ENCODE peak calls at places on chromosomes 13 and 19, in four cellular contexts. G, I, B and N are unnamed samples.

GRCh38 chr19:33604651-33605050 is 17.1 kb upstream of the CHST8 start:
- DNase-seq in G (no peak), I (no peak), B (no peak), N (no peak)

GRCh38 chr13:51765142-51765515 is 38.8 kb downstream of the DHRS12 start:
- DNase-seq in I (no peak), B (no peak), G (no peak), N (no peak)

GRCh38 chr13:40539954-40540706 is 126.3 kb downstream of the FOXO1 start:
- DNase-seq in G (no peak), I (no peak), B (peak), N (no peak)

GRCh38 chr19:46469541-46470185 is 1.7 kb downstream of the PNMA8A start:
- DNase-seq in G (no peak), I (no peak), B (no peak), N (no peak)

GRCh38 chr19:48102870-48103751 is 7.5 kb downstream of the PLA2G4C start:
- DNase-seq in B (peak), G (no peak), I (peak), N (peak)

GRCh38 chr19:46256855-46257254 is 27.3 kb downstream of the IGFL1 start:
- DNase-seq in I (no peak), B (no peak), G (no peak), N (no peak)

GRCh38 chr13:114231886-114232285 is 2.8 kb upstream of the CDC16 start:
- DNase-seq in G (no peak), I (no peak), B (no peak), N (no peak)

GRCh38 chr19:35693835-35694599 is 10.3 kb upstream of the ZBTB32 start:
- DNase-seq in B (peak), I (peak), G (peak), N (peak)

GRCh38 chr13:70505809-70506208 is 397.6 kb upstream of the KLHL1 start:
- DNase-seq in B (no peak), G (no peak), I (no peak), N (no peak)

GRCh38 chr13:81639984-81640582 is 1299.2 kb upstream of the SPRY2 start:
- DNase-seq in I (peak), G (no peak), B (peak), N (peak)

GRCh38 chr19:18441804-18442788 is 4.2 kb upstream of the ISYNA1 start:
- DNase-seq in B (peak), I (no peak), G (no peak), N (no peak)

GRCh38 chr13:19864339-19865309 is 1.2 kb upstream of the ZMYM5 start:
- DNase-seq in G (no peak), B (no peak), I (peak), N (peak)

GRCh38 chr19:29904017-29904416 is 38.0 kb upstream of the URI1 start:
- DNase-seq in I (no peak), G (no peak), B (no peak), N (no peak)

GRCh38 chr13:85974604-85975366 is 175.6 kb upstream of the SLITRK6 start:
- DNase-seq in B (no peak), I (no peak), G (no peak), N (no peak)

GRCh38 chr19:34145741-34146202 is 26.5 kb upstream of the LSM14A start:
- DNase-seq in I (peak), G (no peak), B (peak), N (peak)

GRCh38 chr13:98563071-98563470 is 13.8 kb downstream of the STK24 start:
- DNase-seq in B (no peak), I (no peak), G (no peak), N (no peak)

GRCh38 chr19:6264077-6264445 is 15.7 kb downstream of the MLLT1 start:
- DNase-seq in B (no peak), I (no peak), G (no peak), N (no peak)

GRCh38 chr19:34277244-34277643 is 22.9 kb downstream of the GARRE1 start:
- DNase-seq in I (no peak), B (no peak), G (no peak), N (no peak)

GRCh38 chr19:7618771-7619510 is 10.4 kb downstream of the XAB2 start:
- DNase-seq in B (no peak), G (no peak), I (no peak), N (peak)

GRCh38 chr13:85724554-85725432 is 74.4 kb downstream of the SLITRK6 start:
- DNase-seq in B (no peak), I (no peak), G (no peak), N (no peak)

GRCh38 chr19:47377801-47378200 is 28.7 kb downstream of the DHX34 start:
- DNase-seq in B (no peak), I (no peak), G (no peak), N (no peak)

GRCh38 chr13:72025836-72026235 is 158.8 kb upstream of the DACH1 start:
- DNase-seq in B (no peak), I (no peak), G (no peak), N (no peak)

GRCh38 chr13:46640843-46641242 is 87.9 kb downstream of the LRCH1 start:
- DNase-seq in I (no peak), G (no peak), B (no peak), N (no peak)

GRCh38 chr13:44305216-44305615 is 68.4 kb upstream of the SERP2 start:
- DNase-seq in G (no peak), I (no peak), B (no peak), N (no peak)

GRCh38 chr19:53962887-53963435 is at the start of gene CACNG8:
- DNase-seq in B (no peak), I (no peak), G (no peak), N (peak)

GRCh38 chr19:53971608-53972007 is 8.9 kb downstream of the CACNG8 start:
- DNase-seq in B (no peak), G (no peak), I (no peak), N (no peak)

GRCh38 chr19:53969366-53969765 is 6.6 kb downstream of the CACNG8 start:
- DNase-seq in B (no peak), G (no peak), I (no peak), N (no peak)

GRCh38 chr19:53965091-53965490 is 2.4 kb downstream of the CACNG8 start:
- DNase-seq in B (no peak), I (no peak), G (no peak), N (no peak)

GRCh38 chr19:53966931-53967330 is 4.2 kb downstream of the CACNG8 start:
- DNase-seq in B (no peak), G (no peak), I (no peak), N (no peak)
- TF ChIP-seq RAD21 in B (no peak), G (no peak), I (no peak), N (no peak)

DNA sequence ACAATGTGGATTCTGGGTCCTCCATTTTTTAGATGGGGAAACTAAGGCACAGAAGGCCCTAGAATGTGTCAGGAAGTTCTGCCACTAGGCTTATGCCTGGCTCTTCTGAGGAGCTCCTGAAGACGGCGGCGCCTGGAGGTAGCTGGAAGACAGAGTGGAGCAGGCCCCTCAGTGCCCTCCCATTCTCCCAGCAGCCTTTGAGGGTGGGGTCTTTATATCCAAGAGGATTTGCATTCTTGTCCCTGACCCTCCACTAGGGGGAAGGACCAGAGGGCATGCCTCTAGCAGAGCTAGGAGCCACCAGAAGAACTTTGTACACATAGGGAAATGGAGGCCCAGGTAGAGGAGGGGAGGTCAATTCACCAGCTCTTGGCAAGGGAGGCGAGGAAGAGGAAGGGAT is 9.4 kb downstream of the CELF5 start:
- DNase-seq in I (no peak), B (no peak), G (no peak), N (no peak)
- TF ChIP-seq CHD2 in I (no peak), B (no peak), G (no peak), N (no peak)

DNA sequence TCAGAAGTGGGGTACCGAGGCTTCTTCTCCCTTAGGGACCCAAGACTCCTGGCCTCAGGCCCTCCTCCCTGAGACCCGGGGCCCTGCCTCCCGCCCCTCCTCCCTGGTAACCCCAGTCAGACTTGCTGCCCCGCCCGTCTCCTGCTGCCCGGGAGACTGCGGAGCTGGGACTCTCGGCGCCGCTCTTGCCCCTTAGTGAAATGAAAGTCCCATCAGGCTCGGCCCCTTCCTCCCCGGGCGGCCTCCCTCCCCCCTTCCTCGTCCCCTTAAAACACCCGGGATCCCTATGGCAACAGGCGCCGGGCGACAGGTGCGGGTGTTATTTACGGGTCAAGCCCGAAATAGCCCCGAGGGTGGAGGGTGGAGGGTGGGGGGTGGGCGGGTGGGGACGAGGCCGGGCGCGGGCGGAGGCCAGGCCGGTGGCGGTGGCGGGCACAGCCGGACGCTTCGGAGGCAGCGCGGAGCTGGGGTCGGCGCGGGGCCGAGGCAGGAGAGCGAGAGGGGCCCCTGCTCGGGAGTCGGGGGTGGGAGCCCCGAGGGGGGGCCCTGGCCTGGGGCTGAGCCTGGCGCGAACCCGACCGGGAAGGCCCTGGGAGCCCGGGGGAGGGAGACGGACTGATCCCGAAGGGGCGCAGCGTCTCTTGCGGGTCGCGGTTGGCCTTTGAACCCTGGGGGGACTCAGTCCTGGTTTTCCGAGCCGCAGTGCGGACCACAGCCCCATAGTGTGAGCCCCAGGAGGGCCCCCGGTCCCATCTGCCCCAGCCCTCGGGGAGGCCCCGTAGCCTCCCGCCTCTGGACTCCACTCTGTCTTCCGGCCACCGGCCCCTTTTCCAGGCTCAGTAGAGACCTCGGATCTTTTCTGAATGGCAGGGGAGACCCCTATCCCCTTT is at the start of gene CACNG6:
- DNase-seq in B (no peak), G (no peak), I (peak), N (peak)
- TF ChIP-seq TCF12 in B (no peak), G (no peak), I (no peak), N (no peak)

GRCh38 chr19:1432507-1432887 is 5.7 kb upstream of the RPS15 start:
- DNase-seq in G (no peak), I (no peak), B (no peak), N (no peak)
- TF ChIP-seq RAD21 in G (no peak), I (no peak), B (no peak), N (no peak)

GRCh38 chr13:112241288-112241687 is 134.9 kb upstream of the SPACA7 start:
- DNase-seq in G (no peak), I (no peak), B (no peak), N (no peak)
- TF ChIP-seq CHD2 in G (no peak), I (no peak), B (no peak), N (no peak)

DNA sequence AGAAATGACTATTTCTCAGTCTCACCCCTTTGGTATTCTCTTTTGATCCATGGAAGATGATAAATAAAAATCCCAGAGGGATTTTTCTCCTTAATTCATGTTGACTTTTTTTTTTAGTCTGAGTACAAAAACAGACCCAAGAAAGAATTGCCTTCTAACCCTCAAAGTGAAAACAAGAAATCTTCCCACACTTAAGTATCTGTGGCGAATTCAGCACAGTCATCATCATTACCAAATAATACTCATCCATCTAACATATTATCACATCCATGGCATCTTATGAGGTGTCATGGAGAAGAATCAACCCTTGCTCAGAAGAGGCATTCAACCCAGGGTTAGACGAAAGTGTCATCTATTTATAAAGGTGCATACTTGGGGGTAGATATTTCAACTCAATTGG is 102.0 kb downstream of the FLT1 start:
- DNase-seq in G (no peak), B (no peak), I (no peak), N (no peak)
- TF ChIP-seq TCF12 in G (no peak), B (no peak), I (no peak), N (no peak)

GRCh38 chr13:34967851-34968562 is 25.9 kb downstream of the NBEA start:
- DNase-seq in G (no peak), I (no peak), B (no peak), N (no peak)
- TF ChIP-seq RAD21 in G (no peak), I (no peak), B (no peak), N (no peak)

GRCh38 chr13:31962661-31963345 is 68.8 kb upstream of the FRY start:
- DNase-seq in G (no peak), B (peak), I (no peak), N (no peak)
- TF ChIP-seq CHD2 in G (no peak), B (no peak), I (no peak), N (no peak)

GRCh38 chr13:110405597-110406450 is 98.7 kb downstream of the COL4A2 start:
- DNase-seq in G (no peak), I (no peak), B (no peak), N (no peak)
- TF ChIP-seq TCF12 in G (no peak), I (no peak), B (no peak), N (peak)